ENCODE peak calls at places on chromosomes 16 and 17, in six cellular contexts. V, S, X, M, N and A are unnamed samples.

GRCh38 chr16:23254338-23254737 is 47.8 kb upstream of the SCNN1B start:
- DNase-seq in V (no peak), S (no peak), X (no peak), M (no peak), N (no peak), A (no peak)

GRCh38 chr17:36949461-36949927 is 740 bp downstream of the AATF start:
- DNase-seq in V (no peak), S (no peak), X (no peak), M (no peak), N (no peak), A (no peak)

GRCh38 chr17:1486802-1487695 is 5.4 kb downstream of the MYO1C start:
- DNase-seq in V (peak; percentile 86), S (peak; percentile 65), X (peak; percentile 41), M (peak; percentile 76), N (peak; percentile 74), A (peak; percentile 73)

GRCh38 chr17:79353548-79353947 is 257.3 kb downstream of the RBFOX3 start:
- DNase-seq in V (peak; percentile 12), S (no peak), X (no peak), M (no peak), N (no peak), A (no peak)

GRCh38 chr16:50326835-50327465 is 41.8 kb downstream of the BRD7 start:
- DNase-seq in V (no peak), S (no peak), X (peak; percentile 22), M (peak; percentile 54), N (no peak), A (peak; percentile 50)

GRCh38 chr17:75565066-75565465 is 22.5 kb upstream of the MYO15B start:
- DNase-seq in V (no peak), S (no peak), X (no peak), M (no peak), N (no peak), A (no peak)

GRCh38 chr17:50218771-50219315 is 17.4 kb upstream of the COL1A1 start:
- DNase-seq in V (no peak), S (no peak), X (peak; percentile 84), M (no peak), N (no peak), A (no peak)

GRCh38 chr16:57462209-57462977 is at the start of gene POLR2C:
- DNase-seq in V (peak; percentile 94), S (peak; percentile 90), X (peak; percentile 65), M (peak; percentile 87), N (peak; percentile 77), A (peak; percentile 96)

GRCh38 chr17:75511270-75511609 is 4.1 kb downstream of the CASKIN2 start:
- DNase-seq in V (no peak), S (no peak), X (no peak), M (no peak), N (no peak), A (no peak)

GRCh38 chr17:17140590-17140980 is 65.5 kb downstream of the PLD6 start:
- DNase-seq in V (no peak), S (no peak), X (no peak), M (no peak), N (no peak), A (no peak)

GRCh38 chr16:67271446-67271845 is 7.9 kb upstream of the PLEKHG4 start:
- DNase-seq in V (peak; percentile 17), S (no peak), X (no peak), M (no peak), N (no peak), A (no peak)

GRCh38 chr16:54748611-54749190 is 182.0 kb upstream of the IRX5 start:
- DNase-seq in V (no peak), S (no peak), X (no peak), M (no peak), N (no peak), A (no peak)

GRCh38 chr17:73340093-73340596 is 28.3 kb upstream of the CDC42EP4 start:
- DNase-seq in V (no peak), S (no peak), X (peak; percentile 90), M (no peak), N (no peak), A (no peak)

GRCh38 chr17:70110443-70110880 is 35.4 kb downstream of the KCNJ16 start:
- DNase-seq in V (no peak), S (no peak), X (no peak), M (no peak), N (no peak), A (no peak)

GRCh38 chr17:17514993-17515920 is 19.1 kb upstream of the RASD1 start:
- DNase-seq in V (peak; percentile 59), S (no peak), X (no peak), M (no peak), N (no peak), A (no peak)

GRCh38 chr17:79425686-79426085 is 185.2 kb downstream of the RBFOX3 start:
- DNase-seq in V (no peak), S (no peak), X (no peak), M (no peak), N (no peak), A (no peak)

GRCh38 chr16:78686601-78687000 is 587.1 kb downstream of the WWOX start:
- DNase-seq in V (no peak), S (no peak), X (no peak), M (no peak), N (no peak), A (no peak)

GRCh38 chr16:82655315-82655714 is 28.5 kb downstream of the CDH13 start:
- DNase-seq in V (no peak), S (peak; percentile 52), X (peak; percentile 49), M (peak; percentile 64), N (no peak), A (peak; percentile 62)

GRCh38 chr17:1649116-1649843 is 386 bp downstream of the RILP start:
- DNase-seq in V (peak; percentile 95), S (peak; percentile 70), X (peak; percentile 79), M (peak; percentile 75), N (peak; percentile 77), A (peak; percentile 65)

GRCh38 chr17:31830971-31831755 is 27.9 kb downstream of the COPRS start:
- DNase-seq in V (no peak), S (no peak), X (no peak), M (no peak), N (no peak), A (no peak)

GRCh38 chr16:66306366-66307150 is 59.9 kb upstream of the CDH5 start:
- DNase-seq in V (no peak), S (no peak), X (no peak), M (no peak), N (no peak), A (no peak)